ENCODE peak calls at places on chromosome 11, in six cellular contexts. One of them, this sample, is unnamed.

GRCh38 chr11:33533668-33534067 is 167.0 kb downstream of the C11orf91 start:
- DNase-seq in stomach: no peak
- DNase-seq in upper lobe of right lung: no peak
- DNase-seq in activated CD8-positive, alpha-beta T cell treated with anti-CD3 and anti-CD28 coated beads for 36 hours: no peak
- DNase-seq in AG09309: no peak
- DNase-seq in IMR-90: peak
- DNase-seq in this sample: no peak

GRCh38 chr11:888290-889212 is 22.1 kb downstream of the CHID1 start:
- DNase-seq in stomach: no peak
- DNase-seq in upper lobe of right lung: no peak
- DNase-seq in activated CD8-positive, alpha-beta T cell treated with anti-CD3 and anti-CD28 coated beads for 36 hours: no peak
- DNase-seq in AG09309: no peak
- DNase-seq in IMR-90: no peak
- DNase-seq in this sample: no peak

GRCh38 chr11:65558002-65558784 is at the start of gene LTBP3:
- DNase-seq in upper lobe of right lung: peak
- DNase-seq in stomach: peak
- DNase-seq in IMR-90: peak
- DNase-seq in AG09309: no peak
- DNase-seq in activated CD8-positive, alpha-beta T cell treated with anti-CD3 and anti-CD28 coated beads for 36 hours: peak
- DNase-seq in this sample: peak

GRCh38 chr11:75263944-75264349 is 23.4 kb downstream of the TPBGL start:
- DNase-seq in IMR-90: peak
- DNase-seq in activated CD8-positive, alpha-beta T cell treated with anti-CD3 and anti-CD28 coated beads for 36 hours: peak
- DNase-seq in upper lobe of right lung: peak
- DNase-seq in AG09309: no peak
- DNase-seq in stomach: no peak
- DNase-seq in this sample: no peak

GRCh38 chr11:83330303-83330702 is 44.1 kb upstream of the CCDC90B start:
- DNase-seq in stomach: no peak
- DNase-seq in AG09309: no peak
- DNase-seq in upper lobe of right lung: no peak
- DNase-seq in activated CD8-positive, alpha-beta T cell treated with anti-CD3 and anti-CD28 coated beads for 36 hours: no peak
- DNase-seq in IMR-90: no peak
- DNase-seq in this sample: no peak

GRCh38 chr11:8258289-8258688 is 5.4 kb downstream of the LMO1 start:
- DNase-seq in IMR-90: no peak
- DNase-seq in activated CD8-positive, alpha-beta T cell treated with anti-CD3 and anti-CD28 coated beads for 36 hours: no peak
- DNase-seq in AG09309: no peak
- DNase-seq in stomach: peak
- DNase-seq in upper lobe of right lung: peak
- DNase-seq in this sample: no peak

GRCh38 chr11:88464528-88464927 is 127.0 kb upstream of the CTSC start:
- DNase-seq in upper lobe of right lung: no peak
- DNase-seq in stomach: no peak
- DNase-seq in AG09309: no peak
- DNase-seq in IMR-90: no peak
- DNase-seq in activated CD8-positive, alpha-beta T cell treated with anti-CD3 and anti-CD28 coated beads for 36 hours: no peak
- DNase-seq in this sample: no peak

GRCh38 chr11:44905131-44905866 is 45.4 kb downstream of the TP53I11 start:
- DNase-seq in upper lobe of right lung: no peak
- DNase-seq in IMR-90: peak
- DNase-seq in stomach: no peak
- DNase-seq in AG09309: no peak
- DNase-seq in activated CD8-positive, alpha-beta T cell treated with anti-CD3 and anti-CD28 coated beads for 36 hours: no peak
- DNase-seq in this sample: no peak

GRCh38 chr11:128471138-128471661 is 116.2 kb downstream of the ETS1 start:
- DNase-seq in AG09309: no peak
- DNase-seq in activated CD8-positive, alpha-beta T cell treated with anti-CD3 and anti-CD28 coated beads for 36 hours: peak
- DNase-seq in IMR-90: no peak
- DNase-seq in stomach: no peak
- DNase-seq in upper lobe of right lung: no peak
- DNase-seq in this sample: peak

DNA sequence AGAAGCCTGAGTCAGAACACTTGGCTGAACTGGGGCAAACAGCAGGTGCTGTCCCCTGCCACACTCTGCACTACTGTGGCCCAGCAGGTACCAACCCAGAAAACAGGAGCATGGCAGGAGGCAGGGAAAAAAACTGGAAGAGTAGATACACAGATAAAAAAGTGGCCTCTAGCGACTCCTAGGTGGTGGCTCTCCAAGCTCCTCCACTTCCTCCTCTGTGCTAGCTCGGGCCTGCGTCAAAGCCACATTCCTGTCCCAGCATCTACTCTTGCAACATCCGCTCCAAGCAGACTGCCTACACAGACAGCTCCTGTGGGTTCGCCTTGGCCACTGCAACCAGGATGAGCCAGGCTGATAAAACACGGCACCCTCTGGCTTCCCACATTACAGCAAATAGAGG is 6.9 kb downstream of the OR8B12 start:
- DNase-seq in upper lobe of right lung: no peak
- DNase-seq in IMR-90: peak
- DNase-seq in stomach: no peak
- DNase-seq in activated CD8-positive, alpha-beta T cell treated with anti-CD3 and anti-CD28 coated beads for 36 hours: no peak
- DNase-seq in AG09309: no peak
- DNase-seq in this sample: no peak
- TF ChIP-seq CTCF in upper lobe of right lung: no peak
- TF ChIP-seq CTCF in IMR-90: no peak
- TF ChIP-seq CTCF in stomach: no peak
- TF ChIP-seq CTCF in activated CD8-positive, alpha-beta T cell treated with anti-CD3 and anti-CD28 coated beads for 36 hours: no peak
- TF ChIP-seq CTCF in AG09309: no peak
- TF ChIP-seq CTCF in this sample: no peak

DNA sequence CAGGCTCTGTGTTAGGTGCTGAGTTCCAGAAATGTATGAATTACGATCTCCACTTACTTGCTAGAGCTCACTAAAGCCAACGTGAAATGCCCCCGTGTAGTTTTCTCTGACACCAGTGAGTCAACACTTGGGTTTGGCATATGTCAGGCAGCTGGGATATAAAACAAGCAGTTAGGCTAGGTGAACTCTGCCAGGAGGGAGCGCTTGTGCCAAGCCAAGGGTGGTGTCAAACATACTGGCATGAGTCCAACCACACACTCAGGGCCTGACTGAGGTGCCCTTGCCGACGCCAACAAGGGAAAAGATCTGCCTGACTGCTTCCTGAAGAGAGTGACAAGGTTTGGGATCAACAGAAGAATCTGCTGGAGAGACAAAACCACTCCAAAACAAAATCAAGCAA is 167.8 kb upstream of the NARS2 start:
- DNase-seq in stomach: peak
- DNase-seq in upper lobe of right lung: peak
- DNase-seq in AG09309: no peak
- DNase-seq in IMR-90: peak
- DNase-seq in activated CD8-positive, alpha-beta T cell treated with anti-CD3 and anti-CD28 coated beads for 36 hours: no peak
- DNase-seq in this sample: no peak
- TF ChIP-seq CTCF in stomach: no peak
- TF ChIP-seq CTCF in upper lobe of right lung: no peak
- TF ChIP-seq CTCF in AG09309: no peak
- TF ChIP-seq CTCF in IMR-90: no peak
- TF ChIP-seq CTCF in activated CD8-positive, alpha-beta T cell treated with anti-CD3 and anti-CD28 coated beads for 36 hours: no peak
- TF ChIP-seq CTCF in this sample: no peak

GRCh38 chr11:96341237-96342130 is 1.5 kb downstream of the MAML2 start:
- DNase-seq in AG09309: no peak
- DNase-seq in upper lobe of right lung: peak
- DNase-seq in stomach: peak
- DNase-seq in activated CD8-positive, alpha-beta T cell treated with anti-CD3 and anti-CD28 coated beads for 36 hours: peak
- DNase-seq in IMR-90: peak
- DNase-seq in this sample: peak
- TF ChIP-seq CTCF in AG09309: peak
- TF ChIP-seq CTCF in upper lobe of right lung: peak
- TF ChIP-seq CTCF in stomach: peak
- TF ChIP-seq CTCF in activated CD8-positive, alpha-beta T cell treated with anti-CD3 and anti-CD28 coated beads for 36 hours: peak
- TF ChIP-seq CTCF in IMR-90: peak
- TF ChIP-seq CTCF in this sample: peak

GRCh38 chr11:124800226-124800929 is at the start of gene MSANTD2:
- DNase-seq in AG09309: no peak
- DNase-seq in IMR-90: peak
- DNase-seq in stomach: peak
- DNase-seq in activated CD8-positive, alpha-beta T cell treated with anti-CD3 and anti-CD28 coated beads for 36 hours: peak
- DNase-seq in upper lobe of right lung: peak
- DNase-seq in this sample: peak
- TF ChIP-seq CTCF in AG09309: no peak
- TF ChIP-seq CTCF in IMR-90: no peak
- TF ChIP-seq CTCF in stomach: no peak
- TF ChIP-seq CTCF in activated CD8-positive, alpha-beta T cell treated with anti-CD3 and anti-CD28 coated beads for 36 hours: no peak
- TF ChIP-seq CTCF in upper lobe of right lung: no peak
- TF ChIP-seq CTCF in this sample: no peak